ENCODE peak calls at places on chromosomes 16 and 17, in four cellular contexts. J, F, K and X are unnamed samples.

GRCh38 chr17:75854881-75855309 is 240 bp downstream of the WBP2 start:
- DNase-seq in J (peak), F (no peak), K (no peak), X (peak)

GRCh38 chr17:8159459-8160223 is 3.1 kb downstream of the VAMP2 start:
- DNase-seq in J (no peak), F (no peak), K (no peak), X (no peak)

GRCh38 chr16:65833171-65833871 is 533.2 kb upstream of the CDH5 start:
- DNase-seq in J (no peak), F (no peak), K (no peak), X (no peak)

GRCh38 chr17:7848665-7849184 is 6.1 kb upstream of the TMEM88 start:
- DNase-seq in J (no peak), F (no peak), K (no peak), X (no peak)

GRCh38 chr17:77644981-77645380 is 313.5 kb upstream of the TNRC6C start:
- DNase-seq in J (no peak), F (no peak), K (no peak), X (no peak)

GRCh38 chr16:68685685-68686478 is 40.8 kb downstream of the CDH3 start:
- DNase-seq in J (no peak), F (no peak), K (no peak), X (no peak)

GRCh38 chr16:21088646-21089538 is 61.8 kb downstream of the DNAH3 start:
- DNase-seq in J (no peak), F (no peak), K (no peak), X (no peak)

GRCh38 chr16:14179116-14179515 is 108.0 kb downstream of the MRTFB start:
- DNase-seq in J (no peak), F (no peak), K (no peak), X (no peak)

GRCh38 chr16:728131-728889 is 1.4 kb downstream of the HAGHL start:
- DNase-seq in J (peak), F (no peak), K (no peak), X (peak)

GRCh38 chr17:64507418-64507766 is 615 bp downstream of the CEP95 start:
- DNase-seq in J (peak), F (no peak), K (peak), X (peak)

GRCh38 chr17:65487161-65487560 is 74.3 kb downstream of the AXIN2 start:
- DNase-seq in J (no peak), F (no peak), K (no peak), X (no peak)

DNA sequence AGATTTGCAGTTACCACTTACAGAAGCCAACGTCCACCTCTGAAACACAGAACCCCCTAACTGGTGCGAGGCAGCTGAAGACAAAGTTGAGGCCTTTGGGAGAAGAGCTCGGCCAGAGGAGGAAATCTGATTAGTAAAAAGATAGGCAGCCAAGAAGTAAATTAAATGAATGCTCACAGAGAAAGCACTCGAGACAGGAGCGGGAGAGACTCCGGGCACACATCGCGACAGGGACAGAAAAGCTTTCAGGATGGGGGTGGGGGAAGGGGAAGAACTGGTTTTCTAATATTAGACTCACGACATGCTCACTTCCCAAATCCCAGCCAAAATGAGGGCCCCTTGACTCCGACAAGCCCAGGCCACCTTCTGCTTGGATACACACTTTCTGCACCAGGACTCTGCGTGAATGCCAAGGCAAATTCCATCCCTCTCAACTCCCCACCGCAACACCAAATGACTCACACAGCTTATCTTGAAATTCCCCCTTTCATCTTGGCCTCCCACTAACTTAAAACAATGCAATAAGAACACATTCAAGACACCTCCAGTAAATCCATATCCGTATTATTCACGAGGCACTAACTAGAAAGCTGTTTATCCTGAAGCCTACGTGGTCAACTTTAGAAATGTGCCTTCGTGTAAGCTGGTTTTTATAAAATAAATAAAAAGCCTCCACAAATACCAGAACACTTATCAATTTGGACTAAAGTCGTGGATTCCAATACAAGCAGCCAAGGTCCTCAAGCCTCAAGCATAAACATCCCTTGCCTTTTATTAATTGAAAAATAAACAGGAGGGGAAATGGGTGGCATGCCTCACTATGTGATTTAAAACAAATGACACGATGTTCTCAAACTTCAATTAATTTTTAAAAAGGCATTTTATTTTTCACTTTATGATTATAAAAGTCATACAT is 46.1 kb downstream of the NXN start:
- DNase-seq in J (peak), F (no peak), K (peak), X (peak)
- TF ChIP-seq CHD4 in J (no peak), F (no peak), K (no peak), X (no peak)

DNA sequence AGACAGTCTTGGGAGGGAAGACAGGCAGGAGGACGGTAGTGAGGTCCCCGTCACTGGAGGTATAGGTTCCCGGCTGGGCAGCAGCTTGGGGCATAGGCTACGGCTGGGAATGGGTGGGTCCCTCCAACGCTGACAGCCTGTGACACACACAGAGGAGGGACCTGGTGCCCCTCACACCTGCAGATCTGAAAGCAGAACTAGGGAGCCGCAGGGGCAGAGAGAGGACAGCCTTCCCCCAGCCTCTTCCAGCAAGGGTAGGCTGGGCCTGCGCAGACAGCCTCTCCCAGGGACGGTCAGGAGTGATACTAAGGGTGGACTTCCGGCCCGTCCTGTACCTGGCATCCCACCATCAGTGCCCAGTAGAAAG is 2.0 kb downstream of the P2RX1 start:
- DNase-seq in J (no peak), F (peak), K (no peak), X (no peak)
- TF ChIP-seq CHD4 in J (no peak), F (no peak), K (no peak), X (no peak)

GRCh38 chr17:2003525-2003924 is 21.6 kb downstream of the RTN4RL1 start:
- DNase-seq in J (no peak), F (no peak), K (no peak), X (no peak)

GRCh38 chr17:1999557-2000251 is 25.4 kb downstream of the RTN4RL1 start:
- DNase-seq in J (no peak), F (no peak), K (peak), X (peak)

GRCh38 chr17:1998426-1998784 is 26.7 kb downstream of the RTN4RL1 start:
- DNase-seq in J (no peak), F (no peak), K (no peak), X (no peak)

GRCh38 chr17:2004435-2004952 is 20.6 kb downstream of the RTN4RL1 start:
- DNase-seq in J (no peak), F (no peak), K (no peak), X (no peak)

DNA sequence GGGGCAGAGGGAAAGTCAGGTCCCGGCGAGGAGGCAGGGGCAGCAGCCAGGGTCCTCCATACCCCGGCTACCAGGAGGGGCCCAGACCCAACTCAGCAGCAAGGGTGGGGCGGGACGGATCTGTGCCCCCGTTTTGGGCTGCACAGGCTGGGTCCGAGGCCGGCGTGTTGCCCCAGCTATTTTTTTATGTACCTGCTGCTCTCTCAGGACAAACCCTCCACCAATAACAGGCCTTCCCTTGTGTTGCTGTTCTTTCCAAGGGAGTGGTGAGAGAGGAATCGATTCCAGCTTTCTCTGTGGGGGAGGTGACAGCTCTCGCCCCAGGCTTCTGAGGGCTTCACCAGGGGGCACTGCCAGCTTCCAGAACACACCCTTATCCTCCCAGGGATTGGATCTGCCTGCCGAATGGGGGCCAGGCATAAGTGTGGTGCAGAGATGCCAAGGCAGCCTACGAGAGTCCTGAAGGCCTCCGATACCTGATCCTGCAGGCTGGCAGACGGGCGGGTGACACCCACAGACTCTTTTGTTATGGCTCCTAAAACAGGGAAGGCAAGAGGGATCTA is 22.3 kb downstream of the RTN4RL1 start:
- DNase-seq in J (no peak), F (no peak), K (no peak), X (no peak)
- TF ChIP-seq CHD4 in J (no peak), F (no peak), K (no peak), X (no peak)

DNA sequence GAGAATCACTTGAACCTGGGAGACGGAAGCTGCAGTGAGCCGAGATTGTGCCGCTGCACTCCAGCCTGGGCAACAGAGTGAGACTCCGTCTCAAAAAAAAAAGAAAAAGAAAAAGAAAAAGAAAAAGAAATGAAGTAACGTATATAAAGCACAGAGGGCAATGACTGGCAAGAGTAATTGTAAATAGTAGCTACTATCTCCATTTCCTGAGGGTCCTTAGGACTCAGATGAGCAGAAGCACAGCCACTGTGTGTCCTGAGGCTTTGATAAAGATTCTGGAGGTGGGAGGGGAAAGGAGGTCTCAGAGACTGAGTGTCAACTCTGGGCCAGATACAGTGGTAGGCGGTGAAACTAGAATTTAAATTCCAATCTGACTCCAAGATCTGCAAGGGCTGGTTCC is 45.8 kb downstream of the TBX4 start:
- DNase-seq in J (no peak), F (no peak), K (no peak), X (no peak)
- TF ChIP-seq CHD4 in J (no peak), F (no peak), K (no peak), X (no peak)

GRCh38 chr17:82415336-82415735 is 2.8 kb upstream of the HEXD start:
- DNase-seq in J (no peak), F (no peak), K (no peak), X (no peak)

GRCh38 chr17:82416264-82416663 is 1.9 kb upstream of the HEXD start:
- DNase-seq in J (no peak), F (no peak), K (no peak), X (no peak)

GRCh38 chr17:82414548-82415281 is 3.4 kb upstream of the HEXD start:
- DNase-seq in J (peak), F (no peak), K (peak), X (peak)

GRCh38 chr17:82416771-82417170 is 1.4 kb upstream of the HEXD start:
- DNase-seq in J (no peak), F (no peak), K (no peak), X (no peak)

DNA sequence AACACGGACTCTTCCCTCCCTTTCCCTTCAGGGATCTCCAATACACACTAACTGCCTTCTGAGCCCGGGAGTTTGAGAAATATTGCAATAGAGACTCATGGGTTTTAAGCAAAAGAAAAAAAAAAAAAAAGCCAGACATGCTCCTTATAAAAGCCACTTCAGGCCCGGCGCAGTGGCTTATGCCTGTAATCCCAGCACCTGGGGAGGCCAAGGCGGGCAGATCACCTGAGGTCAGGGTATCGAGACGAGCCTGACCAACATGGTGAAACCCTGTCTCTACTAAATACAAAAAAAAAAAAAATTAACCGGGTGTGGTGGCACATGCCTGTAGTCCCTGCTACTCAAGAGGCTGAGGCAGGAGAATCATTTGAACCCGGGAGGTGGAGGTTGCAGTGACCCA is 2.4 kb upstream of the HEXD start:
- DNase-seq in J (no peak), F (no peak), K (no peak), X (no peak)
- TF ChIP-seq CHD4 in J (no peak), F (no peak), K (no peak), X (no peak)

DNA sequence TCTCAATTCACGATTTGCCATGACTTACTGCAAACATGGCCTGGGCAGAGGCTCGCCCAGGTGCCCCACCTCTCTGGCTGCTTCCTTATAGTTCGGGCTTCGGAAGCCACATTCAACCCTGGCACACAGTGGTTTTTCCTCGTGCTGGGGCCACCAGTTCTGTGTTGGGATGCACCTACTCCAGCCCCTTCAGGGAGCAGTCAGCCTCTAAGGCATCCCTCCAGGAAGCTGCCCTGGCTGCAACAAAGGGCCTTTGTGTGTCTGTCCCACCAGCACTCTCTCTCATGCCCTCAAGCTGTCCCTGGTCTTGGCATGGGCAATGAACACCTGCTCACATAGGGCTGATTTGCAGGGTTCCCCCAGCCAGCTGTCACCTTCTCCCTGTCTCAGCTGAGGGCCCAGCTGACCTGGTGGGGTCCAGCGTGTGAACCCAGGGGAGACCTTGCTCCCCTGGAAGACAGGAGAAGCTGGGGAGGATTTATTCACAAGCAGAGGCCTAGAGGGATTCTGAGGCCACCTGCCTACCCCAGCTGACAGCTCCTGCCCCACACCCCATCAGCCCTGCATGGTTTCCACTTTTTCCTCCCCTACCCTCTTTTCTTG is 804 bp upstream of the NOXO1 start:
- DNase-seq in J (no peak), F (no peak), K (peak), X (no peak)
- TF ChIP-seq CHD4 in J (no peak), F (no peak), K (no peak), X (no peak)

DNA sequence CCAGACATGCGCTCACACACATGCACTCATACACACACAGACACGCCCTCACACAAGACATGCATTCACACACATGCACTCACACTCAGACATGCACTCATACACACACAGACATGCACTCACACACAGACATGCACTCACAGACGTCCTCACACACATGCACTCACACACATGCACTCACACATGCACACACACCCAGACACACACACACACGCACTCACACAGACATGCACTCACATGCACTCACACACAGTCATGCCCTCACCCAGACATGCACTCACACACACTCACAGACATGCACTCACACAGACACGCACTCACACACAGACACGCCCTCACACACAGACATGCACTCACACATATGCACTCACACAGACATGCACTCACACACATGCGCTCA is 2.1 kb upstream of the ZNF469 start:
- DNase-seq in J (no peak), F (no peak), K (no peak), X (no peak)
- TF ChIP-seq CHD4 in J (no peak), F (no peak), K (no peak), X (no peak)